ENCODE peak calls at places on chromosomes 13 and 19, in ten cellular contexts. F, Q, M, K, L, J, N, C, G and D are unnamed samples.

GRCh38 chr13:60137911-60138570 is 25.7 kb downstream of the DIAPH3 start:
- DNase-seq in Q (no peak), K (no peak), J (no peak), F (no peak), L (no peak), G (no peak), N (no peak), M (no peak), C (no peak), D (no peak)

GRCh38 chr13:102993348-102993747 is 72.9 kb downstream of the SLC10A2 start:
- DNase-seq in C (no peak), F (no peak), L (no peak), J (no peak), G (peak), K (no peak), N (no peak), Q (no peak), M (no peak), D (no peak)

GRCh38 chr19:2567580-2567979 is 91.7 kb downstream of the GADD45B start:
- DNase-seq in N (no peak), C (no peak), L (no peak), J (no peak), K (no peak), G (no peak), Q (no peak), F (no peak), M (peak), D (no peak)

GRCh38 chr13:20442798-20443381 is 82.8 kb downstream of the CRYL1 start:
- DNase-seq in C (no peak), F (no peak), N (no peak), J (no peak), L (no peak), M (no peak), G (no peak), Q (no peak), K (no peak), D (no peak)

GRCh38 chr19:49678970-49679831 is 2.1 kb downstream of the PRMT1 start:
- DNase-seq in G (no peak), C (no peak), L (no peak), N (no peak), K (no peak), F (no peak), Q (no peak), M (no peak), J (no peak), D (no peak)

GRCh38 chr19:4449022-4449825 is 8.4 kb downstream of the UBXN6 start:
- DNase-seq in M (peak), F (no peak), C (peak), L (no peak), Q (peak), G (no peak), J (no peak), K (no peak), N (peak), D (no peak)

GRCh38 chr13:35812730-35813129 is 318.5 kb downstream of the DCLK1 start:
- DNase-seq in C (no peak), G (no peak), N (no peak), F (no peak), J (no peak), L (no peak), Q (no peak), K (no peak), M (no peak), D (no peak)

GRCh38 chr19:55088543-55089265 is 13.0 kb downstream of the EPS8L1 start:
- DNase-seq in Q (peak), M (peak), G (peak), N (peak), J (peak), F (peak), L (peak), C (peak), K (peak), D (peak)

GRCh38 chr13:40672310-40673060 is 6.0 kb upstream of the FOXO1 start:
- DNase-seq in N (peak), M (no peak), Q (no peak), F (peak), C (peak), G (peak), K (no peak), J (peak), L (peak), D (no peak)

GRCh38 chr13:93151277-93151676 is 75.3 kb upstream of the GPC6 start:
- DNase-seq in K (no peak), C (no peak), G (peak), M (no peak), Q (no peak), J (no peak), L (peak), N (peak), F (no peak), D (no peak)

GRCh38 chr13:110236831-110237261 is 70.1 kb downstream of the COL4A1 start:
- DNase-seq in F (no peak), J (no peak), M (no peak), K (no peak), Q (no peak), G (no peak), L (no peak), C (no peak), N (no peak), D (no peak)

GRCh38 chr19:57830071-57830602 is at the start of gene ZNF587B:
- DNase-seq in L (peak), F (no peak), Q (no peak), C (peak), N (peak), M (peak), K (peak), G (peak), J (peak), D (peak)

GRCh38 chr19:44356383-44357111 is at the start of gene ZNF112:
- DNase-seq in K (no peak), L (peak), Q (peak), C (peak), N (peak), G (peak), M (peak), F (peak), J (no peak), D (peak)

GRCh38 chr19:4575267-4575793 is 15.8 kb upstream of the SEMA6B start:
- DNase-seq in Q (no peak), F (no peak), J (no peak), G (peak), C (peak), M (no peak), K (no peak), L (peak), N (peak), D (no peak)

GRCh38 chr19:33424181-33424580 is 50.7 kb downstream of the CEBPG start:
- DNase-seq in M (no peak), F (no peak), Q (no peak), K (no peak), J (no peak), G (no peak), C (no peak), L (no peak), N (no peak), D (no peak)

GRCh38 chr19:33418871-33419762 is 45.6 kb downstream of the CEBPG start:
- DNase-seq in J (no peak), K (no peak), F (no peak), M (no peak), G (no peak), L (no peak), N (no peak), Q (no peak), C (no peak), D (no peak)

GRCh38 chr19:38293281-38293680 is 10.8 kb upstream of the C19orf33 start:
- DNase-seq in C (no peak), M (no peak), N (no peak), K (no peak), Q (no peak), F (no peak), G (no peak), L (no peak), J (no peak), D (no peak)

GRCh38 chr19:53504903-53505302 is 33.0 kb upstream of the ZNF331 start:
- DNase-seq in L (no peak), K (no peak), G (no peak), J (no peak), N (no peak), M (no peak), C (no peak), F (no peak), Q (no peak), D (no peak)

GRCh38 chr19:41570639-41571112 is 5.3 kb upstream of the CEACAM21 start:
- DNase-seq in M (peak), J (peak), N (peak), G (peak), F (peak), K (peak), C (peak), L (peak), Q (peak), D (peak)

GRCh38 chr13:60220072-60220471 is 56.3 kb upstream of the DIAPH3 start:
- DNase-seq in K (no peak), C (no peak), Q (no peak), L (no peak), N (no peak), G (no peak), J (no peak), F (no peak), M (no peak), D (no peak)

GRCh38 chr19:54209058-54209747 is 8.5 kb downstream of the RPS9 start:
- DNase-seq in L (no peak), Q (peak), G (no peak), K (no peak), C (no peak), M (peak), F (no peak), J (no peak), N (no peak), D (no peak)

GRCh38 chr19:49421039-49421877 is 2.0 kb downstream of the PTH2 start:
- DNase-seq in F (peak), N (peak), Q (peak), G (peak), M (no peak), L (peak), C (peak), J (no peak), K (no peak), D (peak)

GRCh38 chr13:75705395-75705794 is 69.3 kb downstream of the LMO7 start:
- DNase-seq in N (peak), J (no peak), K (no peak), Q (no peak), F (no peak), M (no peak), C (no peak), L (peak), G (peak), D (no peak)

GRCh38 chr19:32642771-32643170 is 32.2 kb downstream of the ANKRD27 start:
- DNase-seq in F (no peak), Q (no peak), G (no peak), J (peak), M (no peak), N (no peak), C (no peak), K (peak), L (no peak), D (no peak)

GRCh38 chr13:99356216-99357089 is 49.3 kb upstream of the GPR183 start:
- DNase-seq in M (peak), J (no peak), K (no peak), F (no peak), G (peak), Q (no peak), L (no peak), N (peak), C (no peak), D (no peak)